ENCODE peak calls at places on chromosome 21, in five cellular contexts. One of them, this sample, is unnamed. For H3K9me3, the result is how much of the 10 kb centered on the place peaks cover.

GRCh38 chr21:31609081-31609480 is 50.4 kb upstream of the SOD1 start:
- DNase-seq in suprapubic skin: no peak
- DNase-seq in pancreas: no peak
- DNase-seq in keratinocyte: no peak
- DNase-seq in ovary: no peak
- DNase-seq in this sample: no peak

GRCh38 chr21:43719748-43720538 is 1.0 kb downstream of the PDXK start:
- DNase-seq in suprapubic skin: no peak
- DNase-seq in pancreas: peak
- DNase-seq in keratinocyte: no peak
- DNase-seq in ovary: no peak
- DNase-seq in this sample: no peak

GRCh38 chr21:37182222-37182621 is 84.9 kb downstream of the VPS26C start:
- DNase-seq in suprapubic skin: no peak
- DNase-seq in pancreas: no peak
- DNase-seq in keratinocyte: no peak
- DNase-seq in ovary: no peak
- DNase-seq in this sample: no peak

GRCh38 chr21:33024278-33025103 is 1.2 kb upstream of the OLIG2 start:
- DNase-seq in suprapubic skin: no peak
- DNase-seq in pancreas: no peak
- DNase-seq in keratinocyte: no peak
- DNase-seq in ovary: no peak
- DNase-seq in this sample: no peak

GRCh38 chr21:46355161-46356004 is 31.4 kb downstream of the PCNT start:
- DNase-seq in suprapubic skin: no peak
- DNase-seq in pancreas: no peak
- DNase-seq in keratinocyte: no peak
- DNase-seq in ovary: no peak
- DNase-seq in this sample: no peak

GRCh38 chr21:28632718-28633408 is 359.8 kb downstream of the LTN1 start:
- DNase-seq in suprapubic skin: no peak
- DNase-seq in pancreas: no peak
- DNase-seq in keratinocyte: peak
- DNase-seq in ovary: no peak
- DNase-seq in this sample: no peak

GRCh38 chr21:43370091-43370658 is 56.8 kb downstream of the SIK1 start:
- DNase-seq in suprapubic skin: no peak
- DNase-seq in pancreas: peak
- DNase-seq in keratinocyte: no peak
- DNase-seq in ovary: no peak
- DNase-seq in this sample: no peak

GRCh38 chr21:41851090-41851790 is 27.9 kb downstream of the PRDM15 start:
- DNase-seq in suprapubic skin: no peak
- DNase-seq in pancreas: no peak
- DNase-seq in keratinocyte: no peak
- DNase-seq in ovary: no peak
- DNase-seq in this sample: no peak

GRCh38 chr21:45415943-45416611 is 11.1 kb downstream of the COL18A1 start:
- DNase-seq in suprapubic skin: no peak
- DNase-seq in pancreas: peak
- DNase-seq in keratinocyte: no peak
- DNase-seq in ovary: peak
- DNase-seq in this sample: no peak

GRCh38 chr21:24759348-24760118 is 847.7 kb downstream of the MRPL39 start:
- DNase-seq in suprapubic skin: no peak
- DNase-seq in pancreas: no peak
- DNase-seq in keratinocyte: no peak
- DNase-seq in ovary: no peak
- DNase-seq in this sample: no peak

GRCh38 chr21:44438531-44439210 is 16.6 kb upstream of the LRRC3 start:
- DNase-seq in suprapubic skin: peak
- DNase-seq in pancreas: peak
- DNase-seq in keratinocyte: no peak
- DNase-seq in ovary: no peak
- DNase-seq in this sample: no peak

GRCh38 chr21:18369115-18369514 is 34.5 kb downstream of the TMPRSS15 start:
- DNase-seq in suprapubic skin: no peak
- DNase-seq in pancreas: no peak
- DNase-seq in keratinocyte: no peak
- DNase-seq in ovary: no peak
- DNase-seq in this sample: no peak

GRCh38 chr21:35932232-35932911 is 128.0 kb downstream of the SETD4 start:
- DNase-seq in suprapubic skin: no peak
- DNase-seq in pancreas: no peak
- DNase-seq in keratinocyte: peak
- DNase-seq in ovary: no peak
- DNase-seq in this sample: no peak

GRCh38 chr21:45209046-45209445 is 78.6 kb downstream of the POFUT2 start:
- DNase-seq in suprapubic skin: no peak
- DNase-seq in pancreas: no peak
- DNase-seq in keratinocyte: no peak
- DNase-seq in ovary: no peak
- DNase-seq in this sample: no peak

GRCh38 chr21:21187579-21187978 is 189.4 kb downstream of the NCAM2 start:
- DNase-seq in suprapubic skin: no peak
- DNase-seq in pancreas: no peak
- DNase-seq in keratinocyte: no peak
- DNase-seq in ovary: no peak
- DNase-seq in this sample: no peak

GRCh38 chr21:29213513-29214385 is 83.3 kb downstream of the MAP3K7CL start:
- DNase-seq in suprapubic skin: no peak
- DNase-seq in pancreas: no peak
- DNase-seq in keratinocyte: no peak
- DNase-seq in ovary: no peak
- DNase-seq in this sample: no peak

GRCh38 chr21:41751621-41752020 is 15.2 kb downstream of the RIPK4 start:
- DNase-seq in suprapubic skin: no peak
- DNase-seq in pancreas: peak
- DNase-seq in keratinocyte: no peak
- DNase-seq in ovary: no peak
- DNase-seq in this sample: no peak

GRCh38 chr21:46295996-46296752 is 10.0 kb downstream of the YBEY start:
- DNase-seq in suprapubic skin: peak
- DNase-seq in pancreas: peak
- DNase-seq in keratinocyte: no peak
- DNase-seq in ovary: peak
- DNase-seq in this sample: no peak

GRCh38 chr21:42406201-42406601 is 2.5 kb downstream of the UBASH3A start:
- DNase-seq in suprapubic skin: no peak
- DNase-seq in pancreas: no peak
- DNase-seq in keratinocyte: no peak
- DNase-seq in ovary: no peak
- DNase-seq in this sample: no peak

GRCh38 chr21:37348664-37349063 is 17.9 kb upstream of the DYRK1A start:
- DNase-seq in suprapubic skin: no peak
- DNase-seq in pancreas: no peak
- DNase-seq in keratinocyte: no peak
- DNase-seq in ovary: no peak
- DNase-seq in this sample: no peak

GRCh38 chr21:17045214-17045835 is 467.5 kb upstream of the CXADR start:
- DNase-seq in suprapubic skin: no peak
- DNase-seq in pancreas: no peak
- DNase-seq in keratinocyte: no peak
- DNase-seq in ovary: no peak
- DNase-seq in this sample: no peak

GRCh38 chr21:36015096-36015495 is 45.2 kb downstream of the SETD4 start:
- DNase-seq in suprapubic skin: no peak
- DNase-seq in pancreas: no peak
- DNase-seq in keratinocyte: no peak
- DNase-seq in ovary: no peak
- DNase-seq in this sample: no peak

GRCh38 chr21:26167593-26167992 is 3.0 kb downstream of the APP start:
- DNase-seq in suprapubic skin: no peak
- DNase-seq in pancreas: no peak
- DNase-seq in keratinocyte: no peak
- DNase-seq in ovary: no peak
- DNase-seq in this sample: no peak

GRCh38 chr21:45091540-45092322 is 17.4 kb downstream of the ADARB1 start:
- DNase-seq in suprapubic skin: no peak
- DNase-seq in pancreas: no peak
- DNase-seq in keratinocyte: no peak
- DNase-seq in ovary: no peak
- DNase-seq in this sample: no peak

GRCh38 chr21:36135391-36136094 is 664 bp downstream of the CBR3 start:
- DNase-seq in suprapubic skin: peak
- DNase-seq in pancreas: peak
- DNase-seq in keratinocyte: peak
- DNase-seq in ovary: peak
- DNase-seq in this sample: no peak

GRCh38 chr21:14259669-14260458 is 43.9 kb downstream of the RBM11 start:
- DNase-seq in suprapubic skin: no peak
- DNase-seq in pancreas: no peak
- DNase-seq in keratinocyte: no peak
- DNase-seq in ovary: no peak
- DNase-seq in this sample: no peak

GRCh38 chr21:16071082-16071481 is 341.3 kb downstream of the USP25 start:
- DNase-seq in suprapubic skin: no peak
- DNase-seq in pancreas: no peak
- DNase-seq in keratinocyte: no peak
- DNase-seq in ovary: peak
- DNase-seq in this sample: no peak

GRCh38 chr21:44496900-44497550 is 41.7 kb downstream of the LRRC3 start:
- DNase-seq in suprapubic skin: no peak
- DNase-seq in pancreas: no peak
- DNase-seq in keratinocyte: no peak
- DNase-seq in ovary: no peak
- DNase-seq in this sample: no peak

GRCh38 chr21:42782723-42783247 is 96.6 kb downstream of the WDR4 start:
- DNase-seq in suprapubic skin: no peak
- DNase-seq in pancreas: no peak
- DNase-seq in keratinocyte: no peak
- DNase-seq in ovary: no peak
- DNase-seq in this sample: no peak

GRCh38 chr21:45291613-45292398 is 4.1 kb upstream of the POFUT2 start:
- DNase-seq in suprapubic skin: peak
- DNase-seq in pancreas: no peak
- DNase-seq in keratinocyte: no peak
- DNase-seq in ovary: peak
- DNase-seq in this sample: no peak

DNA sequence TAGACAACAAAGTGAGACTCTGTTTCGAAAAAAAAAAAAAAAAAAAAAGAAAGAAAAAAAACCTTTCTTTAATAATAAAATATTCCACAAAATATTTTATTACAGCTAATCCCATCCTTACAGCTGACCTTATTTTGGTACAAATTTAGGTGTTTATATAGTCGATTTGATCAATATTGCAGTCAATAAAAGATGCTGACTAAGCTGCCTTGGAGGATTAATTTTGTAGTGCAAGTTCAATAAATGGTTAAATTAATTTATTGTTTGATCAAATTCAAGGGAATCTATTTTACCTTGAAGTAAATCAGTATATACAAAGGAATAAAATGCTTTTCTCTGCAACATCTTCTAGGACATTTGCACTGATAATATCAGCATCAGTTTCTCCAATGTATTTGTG is 1764.3 kb downstream of the NCAM2 start:
- DNase-seq in suprapubic skin: no peak
- DNase-seq in pancreas: no peak
- DNase-seq in keratinocyte: no peak
- DNase-seq in ovary: no peak
- DNase-seq in this sample: no peak
- H3K9me3 ChIP-seq in suprapubic skin: under half
- H3K9me3 ChIP-seq in pancreas: under half
- H3K9me3 ChIP-seq in keratinocyte: under half
- H3K9me3 ChIP-seq in ovary: under half
- H3K9me3 ChIP-seq in this sample: under half

GRCh38 chr21:34177919-34178567 is 104.7 kb downstream of the MRPS6 start:
- DNase-seq in suprapubic skin: no peak
- DNase-seq in pancreas: no peak
- DNase-seq in keratinocyte: no peak
- DNase-seq in ovary: no peak
- DNase-seq in this sample: no peak

GRCh38 chr21:34176442-34176841 is 103.1 kb downstream of the MRPS6 start:
- DNase-seq in suprapubic skin: no peak
- DNase-seq in pancreas: no peak
- DNase-seq in keratinocyte: no peak
- DNase-seq in ovary: no peak
- DNase-seq in this sample: no peak

GRCh38 chr21:34179204-34179935 is 106.0 kb downstream of the MRPS6 start:
- DNase-seq in suprapubic skin: no peak
- DNase-seq in pancreas: no peak
- DNase-seq in keratinocyte: no peak
- DNase-seq in ovary: no peak
- DNase-seq in this sample: no peak

GRCh38 chr21:34180406-34180805 is 107.0 kb downstream of the MRPS6 start:
- DNase-seq in suprapubic skin: no peak
- DNase-seq in pancreas: no peak
- DNase-seq in keratinocyte: no peak
- DNase-seq in ovary: no peak
- DNase-seq in this sample: no peak

GRCh38 chr21:34174470-34174869 is 101.1 kb downstream of the MRPS6 start:
- DNase-seq in suprapubic skin: no peak
- DNase-seq in pancreas: no peak
- DNase-seq in keratinocyte: no peak
- DNase-seq in ovary: no peak
- DNase-seq in this sample: no peak
- H3K9me3 ChIP-seq in suprapubic skin: under half
- H3K9me3 ChIP-seq in pancreas: under half
- H3K9me3 ChIP-seq in keratinocyte: under half
- H3K9me3 ChIP-seq in ovary: under half
- H3K9me3 ChIP-seq in this sample: under half

GRCh38 chr21:27561116-27561515 is 594.2 kb upstream of the ADAMTS5 start:
- DNase-seq in suprapubic skin: no peak
- DNase-seq in pancreas: no peak
- DNase-seq in keratinocyte: no peak
- DNase-seq in ovary: no peak
- DNase-seq in this sample: no peak
- H3K9me3 ChIP-seq in suprapubic skin: under half
- H3K9me3 ChIP-seq in pancreas: under half
- H3K9me3 ChIP-seq in keratinocyte: under half
- H3K9me3 ChIP-seq in ovary: under half
- H3K9me3 ChIP-seq in this sample: under half

DNA sequence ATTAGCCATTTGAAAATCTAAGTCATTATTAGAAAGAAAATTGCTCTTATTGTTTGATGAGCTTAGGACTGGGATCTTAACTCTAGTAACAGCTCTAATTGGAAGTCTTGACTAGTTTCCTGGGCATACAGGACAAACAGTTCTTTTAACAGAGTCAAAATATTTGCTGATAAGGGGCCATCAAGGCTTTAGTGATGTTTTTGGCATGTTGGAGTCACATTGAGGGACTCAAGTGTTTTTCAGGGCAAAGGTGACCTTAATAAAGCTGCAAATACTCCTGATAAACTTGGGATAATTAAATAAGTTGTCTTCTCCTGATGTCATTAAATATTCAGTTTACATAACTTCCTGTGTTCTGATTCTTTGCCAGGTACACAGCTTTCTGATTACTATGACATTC is 6.5 kb upstream of the KRTAP19-7 start:
- DNase-seq in suprapubic skin: no peak
- DNase-seq in pancreas: no peak
- DNase-seq in keratinocyte: no peak
- DNase-seq in ovary: no peak
- DNase-seq in this sample: no peak
- H3K9me3 ChIP-seq in suprapubic skin: under half
- H3K9me3 ChIP-seq in pancreas: under half
- H3K9me3 ChIP-seq in keratinocyte: under half
- H3K9me3 ChIP-seq in ovary: under half
- H3K9me3 ChIP-seq in this sample: under half

GRCh38 chr21:40140675-40141074 is 273.4 kb downstream of the PCP4 start:
- DNase-seq in suprapubic skin: no peak
- DNase-seq in pancreas: no peak
- DNase-seq in keratinocyte: no peak
- DNase-seq in ovary: no peak
- DNase-seq in this sample: no peak
- H3K9me3 ChIP-seq in suprapubic skin: under half
- H3K9me3 ChIP-seq in pancreas: under half
- H3K9me3 ChIP-seq in keratinocyte: under half
- H3K9me3 ChIP-seq in ovary: under half
- H3K9me3 ChIP-seq in this sample: under half

This sample was measured in esophagus squamous epithelium.